ENCODE peak calls at places on chromosomes 16 and 17, in six cellular contexts. Q is neural crest cell, H is upper lobe of left lung, P is heart right ventricle, V is left ventricle myocardium inferior, E is IMR-90. C is an unnamed sample.

GRCh38 chr17:36668824-36669223 is 67.4 kb downstream of the MRM1 start:
- DNase-seq in Q (no peak), H (no peak), P (no peak), V (no peak), E (no peak), C (no peak)

GRCh38 chr17:79045830-79046500 is 22.0 kb downstream of the C1QTNF1 start:
- DNase-seq in Q (peak; percentile 77), H (peak; percentile 95), P (peak; percentile 72), V (peak; percentile 76), E (peak; percentile 57), C (peak; percentile 55)

GRCh38 chr16:56609463-56609921 is 1.1 kb downstream of the MT2A start:
- DNase-seq in Q (no peak), H (no peak), P (peak; percentile 87), V (no peak), E (peak; percentile 92), C (no peak)

GRCh38 chr16:16150117-16150877 is 73.0 kb downstream of the ABCC6 start:
- DNase-seq in Q (no peak), H (peak; percentile 84), P (peak; percentile 75), V (peak; percentile 76), E (peak; percentile 76), C (no peak)

GRCh38 chr17:2792541-2793169 is 3.6 kb upstream of the RAP1GAP2 start:
- DNase-seq in Q (no peak), H (no peak), P (no peak), V (no peak), E (no peak), C (no peak)

GRCh38 chr16:31873556-31874353 is at the start of gene ZNF267:
- DNase-seq in Q (peak; percentile 85), H (peak; percentile 89), P (peak; percentile 96), V (peak; percentile 93), E (peak; percentile 86), C (peak; percentile 79)

GRCh38 chr17:12990041-12990808 is 27.6 kb downstream of the ELAC2 start:
- DNase-seq in Q (no peak), H (no peak), P (peak; percentile 72), V (peak; percentile 79), E (no peak), C (no peak)

GRCh38 chr17:57034807-57035754 is 50.0 kb upstream of the AKAP1 start:
- DNase-seq in Q (no peak), H (no peak), P (no peak), V (no peak), E (no peak), C (no peak)

GRCh38 chr17:27530791-27531391 is 74.6 kb downstream of the KSR1 start:
- DNase-seq in Q (no peak), H (no peak), P (no peak), V (no peak), E (peak; percentile 64), C (no peak)

GRCh38 chr16:84065536-84066132 is 23.0 kb upstream of the SLC38A8 start:
- DNase-seq in Q (peak; percentile 65), H (no peak), P (no peak), V (no peak), E (peak; percentile 62), C (no peak)

GRCh38 chr16:9695152-9695551 is 487.1 kb downstream of the GRIN2A start:
- DNase-seq in Q (no peak), H (no peak), P (no peak), V (no peak), E (no peak), C (no peak)

GRCh38 chr16:9687737-9688319 is 494.4 kb downstream of the GRIN2A start:
- DNase-seq in Q (no peak), H (no peak), P (no peak), V (no peak), E (no peak), C (no peak)

GRCh38 chr16:9683677-9684076 is 498.6 kb downstream of the GRIN2A start:
- DNase-seq in Q (no peak), H (no peak), P (no peak), V (no peak), E (no peak), C (no peak)

DNA sequence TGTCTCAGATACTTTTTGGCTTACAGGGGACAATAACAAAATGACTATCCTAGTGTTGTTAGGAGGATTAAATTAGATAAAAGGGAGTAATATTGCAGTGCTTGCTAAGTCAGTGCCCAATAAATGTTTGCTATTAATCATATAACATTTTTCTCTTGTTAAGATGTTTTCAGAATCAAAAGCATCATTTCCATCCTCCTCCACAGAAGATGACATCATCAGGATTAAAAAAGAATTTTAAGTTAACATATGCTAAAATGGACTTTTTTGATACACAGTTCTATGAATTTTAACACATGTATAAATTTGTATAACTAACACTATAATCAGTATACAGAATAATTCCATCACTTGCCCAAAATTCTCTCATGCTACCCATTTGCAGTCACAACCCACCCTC is 492.6 kb downstream of the GRIN2A start:
- DNase-seq in Q (no peak), H (no peak), P (no peak), V (no peak), E (no peak), C (no peak)
- TF ChIP-seq CTCF in Q (no peak), H (no peak), P (no peak), V (no peak), E (no peak), C (no peak)

GRCh38 chr16:72094266-72094610 is 591 bp downstream of the DHX38 start:
- DNase-seq in Q (no peak), H (no peak), P (no peak), V (no peak), E (no peak), C (no peak)
- TF ChIP-seq CTCF in Q (no peak), H (no peak), P (no peak), V (no peak), E (no peak), C (no peak)

DNA sequence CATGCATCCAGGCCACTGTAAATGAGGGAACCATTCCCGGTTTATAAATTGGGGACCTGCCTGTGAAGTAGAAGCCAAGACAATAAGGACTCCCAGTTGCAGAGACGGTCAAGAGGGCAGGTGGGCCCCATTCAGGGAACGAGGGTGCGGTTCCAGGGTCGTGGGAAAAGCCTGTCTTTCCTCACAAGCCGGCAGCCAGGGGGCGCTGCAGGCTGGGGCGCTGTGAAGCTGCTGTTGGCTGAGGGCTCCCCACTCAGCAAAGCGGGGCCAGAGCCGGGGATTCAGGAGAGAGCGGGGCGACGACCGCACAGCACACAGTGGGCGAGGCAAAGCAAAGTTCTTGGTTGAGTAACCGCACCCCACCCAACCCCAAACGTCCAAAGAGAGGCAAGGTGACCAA is 24.9 kb downstream of the CDRT15 start:
- DNase-seq in Q (no peak), H (peak; percentile 88), P (no peak), V (peak; percentile 32), E (no peak), C (peak; percentile 21)
- TF ChIP-seq CTCF in Q (no peak), H (peak; percentile 55), P (peak; percentile 16), V (peak; percentile 54), E (peak; percentile 14), C (no peak)

DNA sequence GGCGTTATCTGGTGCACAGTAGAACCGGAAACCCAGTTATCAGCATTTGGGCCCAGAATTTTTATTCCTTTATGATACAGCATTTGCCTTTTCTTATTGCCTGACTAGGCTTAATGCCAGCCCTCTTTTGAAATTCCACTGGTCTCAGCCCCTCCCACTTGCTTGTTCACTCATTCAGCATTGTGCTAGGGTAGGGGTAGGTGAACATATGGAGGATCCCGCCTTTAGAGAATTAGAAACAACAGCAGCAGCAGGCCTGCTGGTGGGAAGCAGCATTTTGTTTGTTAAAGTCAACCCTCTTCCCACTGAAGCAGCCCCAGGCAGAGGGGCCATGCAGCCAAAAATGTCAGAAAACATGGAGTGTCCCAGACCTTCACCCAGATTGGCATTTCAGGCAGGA is 1355.2 kb downstream of the CDH8 start:
- DNase-seq in Q (no peak), H (no peak), P (no peak), V (no peak), E (no peak), C (no peak)
- TF ChIP-seq CTCF in Q (no peak), H (no peak), P (no peak), V (no peak), E (no peak), C (no peak)

GRCh38 chr17:44877121-44877520 is 22.1 kb downstream of the EFTUD2 start:
- DNase-seq in Q (no peak), H (no peak), P (no peak), V (no peak), E (no peak), C (no peak)

GRCh38 chr17:44881145-44881544 is 18.1 kb downstream of the EFTUD2 start:
- DNase-seq in Q (no peak), H (no peak), P (no peak), V (no peak), E (no peak), C (no peak)

GRCh38 chr17:44875761-44876160 is 23.5 kb downstream of the EFTUD2 start:
- DNase-seq in Q (no peak), H (no peak), P (no peak), V (no peak), E (no peak), C (no peak)

GRCh38 chr17:44878627-44879221 is 20.5 kb downstream of the EFTUD2 start:
- DNase-seq in Q (peak; percentile 28), H (no peak), P (peak; percentile 49), V (no peak), E (peak; percentile 38), C (no peak)
- TF ChIP-seq CTCF in Q (peak; percentile 72), H (peak; percentile 36), P (peak; percentile 20), V (peak; percentile 72), E (peak; percentile 66), C (no peak)

GRCh38 chr17:74008196-74008595 is 195.3 kb upstream of the RPL38 start:
- DNase-seq in Q (peak; percentile 22), H (no peak), P (no peak), V (no peak), E (no peak), C (no peak)
- TF ChIP-seq CTCF in Q (peak; percentile 46), H (no peak), P (no peak), V (peak; percentile 26), E (no peak), C (no peak)

GRCh38 chr16:88429387-88430184 is 23.5 kb upstream of the ZFPM1 start:
- DNase-seq in Q (no peak), H (peak; percentile 81), P (no peak), V (no peak), E (no peak), C (no peak)

GRCh38 chr16:88428616-88429386 is 24.3 kb upstream of the ZFPM1 start:
- DNase-seq in Q (no peak), H (peak; percentile 73), P (no peak), V (no peak), E (no peak), C (no peak)

GRCh38 chr16:88427376-88427775 is 25.7 kb upstream of the ZFPM1 start:
- DNase-seq in Q (no peak), H (peak; percentile 82), P (no peak), V (no peak), E (no peak), C (no peak)

GRCh38 chr16:88430185-88430523 is 22.9 kb upstream of the ZFPM1 start:
- DNase-seq in Q (no peak), H (peak; percentile 86), P (peak; percentile 16), V (no peak), E (no peak), C (peak; percentile 39)

GRCh38 chr16:88428156-88428555 is 24.9 kb upstream of the ZFPM1 start:
- DNase-seq in Q (no peak), H (peak; percentile 77), P (no peak), V (no peak), E (no peak), C (no peak)
- TF ChIP-seq CTCF in Q (no peak), H (no peak), P (no peak), V (no peak), E (no peak), C (no peak)

GRCh38 chr17:73288534-73289302 is 23.1 kb downstream of the CDC42EP4 start:
- DNase-seq in Q (no peak), H (no peak), P (peak; percentile 70), V (peak; percentile 76), E (no peak), C (no peak)
- TF ChIP-seq CTCF in Q (no peak), H (no peak), P (no peak), V (no peak), E (no peak), C (no peak)

GRCh38 chr17:45293413-45294211 is 23.2 kb downstream of the MAP3K14 start:
- DNase-seq in Q (no peak), H (no peak), P (peak; percentile 75), V (peak; percentile 80), E (peak; percentile 91), C (no peak)
- TF ChIP-seq CTCF in Q (no peak), H (no peak), P (no peak), V (no peak), E (peak; percentile 32), C (no peak)